ENCODE peak calls at places on chromosome 1, in eight cellular contexts. E is stimulated activated CD8-positive, alpha-beta memory T cell treated with anti-CD3 and anti-CD28 coated beads, Interleukin-15, amount 100 ng/mL, for 24 hours; Z is activated naive CD4-positive, alpha-beta T cell treated with anti-CD3 and anti-CD28 coated beads for 36 hours; R is fibroblast of lung; Y is T-cell; F is activated effector memory CD4-positive, alpha-beta T cell treated with Interleukin-2 at 50 U/mL for 16 hours; M is stimulated activated CD4-positive, alpha-beta T cell treated with anti-CD3 and anti-CD28 coated beads, Interleukin-12 subunit alpha, Interleukin-12 subunit beta, amount 100 ng/mL, for 48 hours; C is activated T-cell treated with anti-CD3 and anti-CD28 coated beads, Interleukin-2, amount 50 U/mL, for 1 hour. W is an unnamed sample.
A peak's percentile ranks its signal among the peaks of the same experiment; 100 is the strongest.

GRCh38 chr1:59738591-59739015 is 76.1 kb upstream of the HOOK1 start:
- DNase-seq in E (no peak), Z (no peak), R (peak; percentile 90), Y (no peak), F (no peak), M (no peak), C (no peak), W (no peak)

GRCh38 chr1:166384948-166385347 is 218.1 kb upstream of the FAM78B start:
- DNase-seq in E (no peak), Z (no peak), R (no peak), Y (no peak), F (no peak), M (no peak), C (no peak), W (no peak)

GRCh38 chr1:198686069-198686728 is 47.4 kb downstream of the PTPRC start:
- DNase-seq in E (no peak), Z (no peak), R (peak; percentile 72), Y (no peak), F (no peak), M (no peak), C (no peak), W (no peak)

GRCh38 chr1:104702731-104703130 is 953.0 kb downstream of the AMY1C start:
- DNase-seq in E (no peak), Z (no peak), R (no peak), Y (no peak), F (no peak), M (no peak), C (no peak), W (no peak)

GRCh38 chr1:70436617-70437236 is 25.7 kb downstream of the CTH start:
- DNase-seq in E (no peak), Z (no peak), R (peak; percentile 68), Y (no peak), F (no peak), M (no peak), C (no peak), W (no peak)

GRCh38 chr1:210527091-210527490 is 198.4 kb downstream of the HHAT start:
- DNase-seq in E (no peak), Z (no peak), R (no peak), Y (no peak), F (no peak), M (no peak), C (no peak), W (no peak)

GRCh38 chr1:228163004-228163753 is 2.4 kb upstream of the IBA57 start:
- DNase-seq in E (no peak), Z (no peak), R (no peak), Y (no peak), F (no peak), M (no peak), C (no peak), W (no peak)

GRCh38 chr1:178243119-178243518 is 149.2 kb downstream of the RASAL2 start:
- DNase-seq in E (no peak), Z (no peak), R (no peak), Y (no peak), F (no peak), M (no peak), C (no peak), W (no peak)

GRCh38 chr1:15090373-15090772 is 63.2 kb upstream of the TMEM51 start:
- DNase-seq in E (no peak), Z (peak; percentile 51), R (no peak), Y (no peak), F (no peak), M (no peak), C (no peak), W (peak; percentile 71)

GRCh38 chr1:23643668-23644554 is 47.7 kb upstream of the RPL11 start:
- DNase-seq in E (no peak), Z (no peak), R (no peak), Y (no peak), F (no peak), M (no peak), C (no peak), W (no peak)

GRCh38 chr1:20589331-20590312 is 725 bp downstream of the CDA start:
- DNase-seq in E (no peak), Z (no peak), R (peak; percentile 71), Y (no peak), F (no peak), M (no peak), C (no peak), W (no peak)